ENCODE peak calls at places on chromosomes 13 and 19, in six cellular contexts. O is neuronal stem cell, S is T-helper 17 cell, A is endothelial cell, C is GM04504, B is EL. T is an unnamed sample.

GRCh38 chr19:21947775-21948174 is 63.0 kb downstream of the ZNF208 start:
- DNase-seq in O (peak), S (no peak), A (no peak), C (no peak), B (peak), T (no peak)

GRCh38 chr13:62653371-62653770 is 1237.7 kb upstream of the PCDH20 start:
- DNase-seq in O (no peak), S (no peak), A (no peak), C (no peak), B (no peak), T (no peak)

GRCh38 chr19:11576186-11576585 is 1.3 kb downstream of the ACP5 start:
- DNase-seq in O (no peak), S (no peak), A (no peak), C (no peak), B (no peak), T (no peak)

GRCh38 chr13:65133094-65133493 is 2097.0 kb downstream of the PCDH9 start:
- DNase-seq in O (no peak), S (no peak), A (no peak), C (no peak), B (no peak), T (peak)

GRCh38 chr19:40283414-40284250 is 1.5 kb downstream of the AKT2 start:
- DNase-seq in O (no peak), S (no peak), A (no peak), C (no peak), B (no peak), T (no peak)

GRCh38 chr13:98972059-98972458 is 5.8 kb downstream of the DOCK9 start:
- DNase-seq in O (no peak), S (no peak), A (no peak), C (no peak), B (no peak), T (no peak)

GRCh38 chr13:92966900-92967299 is 259.7 kb upstream of the GPC6 start:
- DNase-seq in O (no peak), S (no peak), A (no peak), C (no peak), B (no peak), T (no peak)

GRCh38 chr19:46660008-46660517 is 919 bp downstream of the DACT3 start:
- DNase-seq in O (peak), S (no peak), A (no peak), C (no peak), B (no peak), T (no peak)

GRCh38 chr19:50460161-50460765 is 16.0 kb upstream of the EMC10 start:
- DNase-seq in O (no peak), S (no peak), A (no peak), C (no peak), B (peak), T (peak)

GRCh38 chr13:110410906-110411305 is 103.8 kb downstream of the COL4A2 start:
- DNase-seq in O (no peak), S (no peak), A (no peak), C (no peak), B (no peak), T (no peak)

GRCh38 chr13:109256866-109257760 is 529.3 kb downstream of the IRS2 start:
- DNase-seq in O (no peak), S (no peak), A (no peak), C (peak), B (peak), T (peak)

GRCh38 chr13:40485611-40486517 is 180.6 kb downstream of the FOXO1 start:
- DNase-seq in O (no peak), S (peak), A (no peak), C (no peak), B (no peak), T (no peak)

GRCh38 chr19:46697142-46697960 is 19.6 kb downstream of the PRKD2 start:
- DNase-seq in O (peak), S (no peak), A (peak), C (peak), B (peak), T (no peak)

GRCh38 chr19:31064486-31064885 is 284.8 kb downstream of the TSHZ3 start:
- DNase-seq in O (no peak), S (no peak), A (no peak), C (no peak), B (no peak), T (peak)

T was measured in M059J.